ENCODE peak calls at places on chromosomes 2 and 18, in six cellular contexts. H is Panc1, L is AG09309, W is fibroblast of pulmonary artery, U is K562, R is GM12865. V is an unnamed sample.

GRCh38 chr2:26977012-26977411 is 6.6 kb downstream of the MAPRE3 start:
- DNase-seq in H (no peak), L (no peak), W (no peak), U (no peak), R (no peak), V (no peak)

GRCh38 chr2:74321737-74322136 is 21.5 kb downstream of the SLC4A5 start:
- DNase-seq in H (no peak), L (no peak), W (no peak), U (peak; percentile 11), R (no peak), V (no peak)

GRCh38 chr2:144147356-144147755 is 372.6 kb downstream of the ZEB2 start:
- DNase-seq in H (no peak), L (no peak), W (no peak), U (no peak), R (no peak), V (no peak)

GRCh38 chr18:10841203-10841602 is 308.2 kb downstream of the PIEZO2 start:
- DNase-seq in H (no peak), L (no peak), W (peak; percentile 76), U (peak; percentile 43), R (no peak), V (peak; percentile 41)

GRCh38 chr2:127406454-127406853 is 11.8 kb upstream of the PROC start:
- DNase-seq in H (no peak), L (no peak), W (no peak), U (no peak), R (no peak), V (peak; percentile 47)

GRCh38 chr2:154092571-154092970 is 220.8 kb downstream of the GALNT13 start:
- DNase-seq in H (no peak), L (no peak), W (no peak), U (no peak), R (no peak), V (no peak)

GRCh38 chr2:218357194-218358177 is 829 bp downstream of the CATIP start:
- DNase-seq in H (no peak), L (no peak), W (no peak), U (peak; percentile 18), R (no peak), V (peak; percentile 45)

GRCh38 chr2:150693556-150693955 is 206.1 kb upstream of the RND3 start:
- DNase-seq in H (no peak), L (no peak), W (no peak), U (no peak), R (no peak), V (no peak)

GRCh38 chr2:28608061-28608828 is 112.4 kb downstream of the PLB1 start:
- DNase-seq in H (no peak), L (no peak), W (no peak), U (no peak), R (no peak), V (no peak)

GRCh38 chr2:1800306-1800705 is 56.0 kb upstream of the PXDN start:
- DNase-seq in H (no peak), L (no peak), W (no peak), U (no peak), R (no peak), V (no peak)

GRCh38 chr2:152047826-152048476 is 50.9 kb downstream of the CACNB4 start:
- DNase-seq in H (no peak), L (no peak), W (no peak), U (peak; percentile 27), R (peak; percentile 58), V (no peak)

GRCh38 chr2:112985090-112985489 is 7.3 kb downstream of the IL36G start:
- DNase-seq in H (no peak), L (no peak), W (no peak), U (no peak), R (peak; percentile 36), V (no peak)

GRCh38 chr2:9109871-9110270 is 96.7 kb upstream of the ASAP2 start:
- DNase-seq in H (no peak), L (no peak), W (no peak), U (no peak), R (no peak), V (no peak)

GRCh38 chr2:67036446-67036845 is 360.7 kb upstream of the ETAA1 start:
- DNase-seq in H (no peak), L (no peak), W (no peak), U (no peak), R (no peak), V (no peak)

GRCh38 chr2:159307942-159308341 is 21.4 kb upstream of the WDSUB1 start:
- DNase-seq in H (no peak), L (no peak), W (no peak), U (no peak), R (no peak), V (no peak)

GRCh38 chr18:32389191-32389590 is 81.5 kb downstream of the GAREM1 start:
- DNase-seq in H (no peak), L (no peak), W (no peak), U (no peak), R (no peak), V (no peak)

GRCh38 chr2:188601927-188602326 is 310.3 kb downstream of the GULP1 start:
- DNase-seq in H (no peak), L (peak; percentile 45), W (no peak), U (no peak), R (no peak), V (peak; percentile 15)

GRCh38 chr18:72727776-72728175 is 140.0 kb downstream of the NETO1 start:
- DNase-seq in H (no peak), L (no peak), W (no peak), U (no peak), R (no peak), V (no peak)

GRCh38 chr2:191691016-191691725 is 13.2 kb downstream of the NABP1 start:
- DNase-seq in H (no peak), L (peak; percentile 79), W (peak; percentile 92), U (peak; percentile 75), R (peak; percentile 86), V (peak; percentile 95)

GRCh38 chr2:119782308-119783027 is 22.7 kb downstream of the PTPN4 start:
- DNase-seq in H (no peak), L (no peak), W (no peak), U (no peak), R (no peak), V (peak; percentile 8)

GRCh38 chr2:7400628-7401027 is 483.4 kb downstream of the RNF144A start:
- DNase-seq in H (no peak), L (no peak), W (no peak), U (no peak), R (no peak), V (no peak)

GRCh38 chr2:112151275-112151674 is 13.1 kb downstream of the FBLN7 start:
- DNase-seq in H (no peak), L (no peak), W (no peak), U (no peak), R (no peak), V (no peak)

DNA sequence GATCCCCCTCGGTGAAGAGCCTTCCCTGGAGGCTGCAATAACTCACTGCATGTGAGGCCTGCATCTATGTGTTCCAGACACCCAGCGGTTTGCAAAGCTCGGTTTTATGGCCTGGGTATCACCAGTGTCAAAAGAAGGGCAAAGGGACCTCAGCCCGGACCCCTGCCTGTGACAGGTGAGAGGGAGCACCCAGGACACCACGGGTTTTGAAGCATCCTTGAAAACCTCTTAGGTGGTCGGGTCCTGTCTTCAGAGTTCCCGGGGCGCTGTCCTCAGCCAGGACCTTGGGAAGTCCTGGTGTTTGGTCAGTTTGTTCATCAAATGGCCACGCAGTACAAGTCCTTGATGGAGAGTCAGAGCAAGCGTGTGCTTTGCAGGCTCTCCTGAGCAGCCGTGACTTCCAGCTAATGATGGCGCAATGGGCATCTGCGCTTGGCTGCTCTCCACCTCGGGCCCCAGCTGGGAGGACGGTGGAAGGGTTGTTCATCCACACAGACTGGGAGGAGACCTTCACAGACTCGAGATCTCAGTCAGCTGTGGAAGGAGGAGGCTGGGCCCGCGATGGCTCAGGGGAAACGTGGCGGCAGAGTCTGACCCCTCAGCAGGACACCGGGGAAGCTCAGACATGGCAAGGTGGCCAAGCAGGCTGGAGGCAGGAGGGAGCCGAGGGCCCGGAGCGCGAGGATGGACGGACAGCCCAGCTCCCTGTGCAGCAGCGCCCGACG is 113.1 kb upstream of the GPC1 start:
- DNase-seq in H (no peak), L (no peak), W (peak; percentile 50), U (no peak), R (no peak), V (peak; percentile 75)
- H3K4me3 ChIP-seq in H (no peak overlapping the region), L (no peak overlapping the region), W (no peak overlapping the region), U (no peak overlapping the region), R (no peak overlapping the region), V (no peak overlapping the region)

GRCh38 chr2:12732663-12733062 is 15.9 kb downstream of the TRIB2 start:
- DNase-seq in H (no peak), L (no peak), W (no peak), U (no peak), R (no peak), V (no peak)

GRCh38 chr2:12734914-12735654 is 18.3 kb downstream of the TRIB2 start:
- DNase-seq in H (no peak), L (no peak), W (no peak), U (no peak), R (no peak), V (peak; percentile 69)

GRCh38 chr2:12733846-12734245 is 17.1 kb downstream of the TRIB2 start:
- DNase-seq in H (no peak), L (no peak), W (no peak), U (no peak), R (no peak), V (no peak)

GRCh38 chr2:12730265-12730664 is 13.5 kb downstream of the TRIB2 start:
- DNase-seq in H (no peak), L (no peak), W (no peak), U (no peak), R (no peak), V (no peak)

GRCh38 chr2:12731701-12732280 is 15.1 kb downstream of the TRIB2 start:
- DNase-seq in H (no peak), L (no peak), W (no peak), U (no peak), R (no peak), V (no peak)
- TF ChIP-seq CTCF in H (no peak), L (no peak), W (no peak), U (no peak), R (no peak), V (no peak)

DNA sequence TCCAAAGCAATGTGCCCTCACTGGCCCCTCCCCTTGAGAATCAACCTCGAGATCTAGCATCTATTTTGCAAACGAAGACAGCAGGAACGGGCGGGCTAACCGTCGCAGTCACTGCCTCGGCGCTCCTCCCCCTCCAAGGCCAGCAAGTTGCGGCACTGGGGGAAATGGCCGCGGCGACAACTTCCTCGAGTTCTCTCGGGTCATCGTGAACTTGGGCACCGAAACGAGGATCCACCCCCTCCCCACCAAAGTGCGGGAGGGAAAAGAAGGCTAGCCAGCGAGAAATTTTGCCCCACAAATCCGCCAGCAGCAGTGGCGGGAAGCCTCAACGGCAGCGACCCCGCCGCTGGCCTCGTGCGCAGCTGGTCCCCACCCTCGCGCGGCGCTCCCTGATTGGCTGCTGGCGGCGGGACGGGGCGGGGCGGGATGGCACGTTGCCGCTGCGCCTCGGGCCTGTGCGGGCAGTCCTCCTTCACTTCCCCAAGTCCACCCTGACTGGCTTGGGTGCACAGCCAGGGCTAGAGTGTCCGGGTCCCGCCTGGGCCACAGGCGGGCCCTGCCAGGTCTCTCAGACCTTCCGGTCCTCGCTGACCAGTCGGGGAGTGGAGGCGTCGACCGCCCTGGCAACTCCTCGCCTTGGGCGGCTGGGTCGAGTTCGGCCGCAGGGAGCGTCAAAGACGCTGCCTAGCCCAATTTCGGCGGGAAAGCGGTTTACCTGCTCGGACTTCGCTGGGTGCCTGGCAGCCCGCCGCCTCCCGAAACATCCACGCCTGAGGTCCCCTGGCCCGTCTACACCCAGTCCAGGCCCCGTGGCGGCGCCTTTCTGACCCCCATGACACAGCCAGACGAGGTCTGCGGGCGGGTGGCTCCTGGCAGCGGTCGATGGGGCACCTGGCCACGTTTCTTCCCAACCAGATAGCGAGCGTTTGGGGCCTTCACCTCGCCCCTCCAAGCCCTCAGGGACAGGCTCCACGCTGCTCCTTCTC is at the start of gene BOLL:
- DNase-seq in H (no peak), L (no peak), W (no peak), U (no peak), R (no peak), V (no peak)
- H3K4me3 ChIP-seq in H (peak within 1 kb of the TSS; percentile 13), L (no peak within 1 kb of the TSS), W (no peak within 1 kb of the TSS), U (no peak within 1 kb of the TSS), R (peak within 1 kb of the TSS; percentile 43), V (no peak within 1 kb of the TSS)

GRCh38 chr2:105576440-105577241 is 168.1 kb upstream of the NCK2 start:
- DNase-seq in H (peak; percentile 32), L (peak; percentile 56), W (peak; percentile 86), U (peak; percentile 39), R (peak; percentile 60), V (peak; percentile 77)
- TF ChIP-seq CTCF in H (peak; percentile 81), L (peak; percentile 52), W (peak; percentile 70), U (peak; percentile 86), R (peak; percentile 61), V (peak; percentile 59)

V was measured in choroid plexus epithelial cell.